ENCODE peak calls at places on chromosomes 3 and 15, in seven cellular contexts. B, G, S, E, V, N and K are unnamed samples.

GRCh38 chr3:64166584-64167155 is 58.6 kb downstream of the PRICKLE2 start:
- DNase-seq in E (no peak), B (no peak), G (peak; percentile 21), N (peak; percentile 54), S (peak; percentile 10), V (no peak), K (no peak)

GRCh38 chr3:14424711-14425573 is 22.5 kb downstream of the SLC6A6 start:
- DNase-seq in G (no peak), V (peak; percentile 73), N (no peak), B (no peak), E (no peak), S (no peak), K (no peak)

GRCh38 chr3:156024904-156025303 is 95.5 kb upstream of the KCNAB1 start:
- DNase-seq in E (no peak), G (no peak), N (peak; percentile 9), B (no peak), V (peak; percentile 8), S (no peak), K (no peak)

GRCh38 chr15:39404767-39405173 is 176.1 kb upstream of the THBS1 start:
- DNase-seq in B (no peak), G (no peak), V (peak; percentile 95), N (peak; percentile 65), E (no peak), S (no peak), K (no peak)

GRCh38 chr3:2097641-2098191 is 950 bp upstream of the CNTN4 start:
- DNase-seq in E (no peak), N (no peak), V (no peak), S (no peak), B (no peak), G (no peak), K (no peak)

GRCh38 chr3:129277829-129278271 is 820 bp upstream of the HMCES start:
- DNase-seq in S (no peak), V (peak; percentile 19), E (no peak), B (no peak), N (peak; percentile 8), G (no peak), K (peak; percentile 36)

GRCh38 chr3:110521019-110521418 is 550.6 kb upstream of the NECTIN3 start:
- DNase-seq in N (peak; percentile 17), S (peak; percentile 41), B (no peak), E (no peak), G (no peak), V (peak; percentile 98), K (no peak)

GRCh38 chr3:59486468-59486964 is 436.7 kb upstream of the CFAP20DC start:
- DNase-seq in S (no peak), B (no peak), V (no peak), G (no peak), E (no peak), N (no peak), K (no peak)

GRCh38 chr3:35664460-35664919 is 25.2 kb downstream of the ARPP21 start:
- DNase-seq in N (no peak), G (no peak), B (peak; percentile 72), E (no peak), S (no peak), V (peak; percentile 16), K (peak; percentile 14)

GRCh38 chr15:77577350-77577749 is 55.4 kb downstream of the LINGO1 start:
- DNase-seq in G (no peak), B (no peak), E (no peak), S (no peak), V (no peak), N (no peak), K (no peak)

GRCh38 chr3:46276497-46277099 is 34.3 kb downstream of the CCR3 start:
- DNase-seq in V (no peak), E (peak; percentile 19), N (peak; percentile 18), S (peak; percentile 39), G (peak; percentile 29), B (no peak), K (no peak)

GRCh38 chr15:98683821-98684220 is 35.5 kb downstream of the IGF1R start:
- DNase-seq in G (no peak), E (no peak), V (no peak), B (no peak), N (no peak), S (no peak), K (no peak)

GRCh38 chr15:67501177-67501835 is 19.6 kb upstream of the C15orf61 start:
- DNase-seq in N (peak; percentile 33), S (no peak), V (peak; percentile 54), B (no peak), E (no peak), G (no peak), K (no peak)

GRCh38 chr3:79369306-79369705 is 398.5 kb downstream of the ROBO1 start:
- DNase-seq in B (no peak), V (peak; percentile 43), G (no peak), S (no peak), N (no peak), E (no peak), K (no peak)

GRCh38 chr15:42121021-42121420 is 26.7 kb upstream of the PLA2G4D start:
- DNase-seq in E (no peak), S (no peak), V (no peak), B (no peak), N (no peak), G (no peak), K (no peak)

GRCh38 chr3:125591116-125591755 is 4.1 kb downstream of the OSBPL11 start:
- DNase-seq in S (no peak), G (no peak), N (no peak), E (no peak), B (no peak), V (peak; percentile 11), K (no peak)

GRCh38 chr15:25054943-25055342 is 100.2 kb downstream of the SNRPN start:
- DNase-seq in S (no peak), G (no peak), N (no peak), V (no peak), E (no peak), B (no peak), K (no peak)
- H3K9me3 ChIP-seq in S (no peaks in the 10 kb centered on the region), G (peaks cover 93% of the 10 kb centered on the region), N (peaks cover 68% of the 10 kb centered on the region), V (peaks cover 100% of the 10 kb centered on the region), E (no peaks in the 10 kb centered on the region), B (peaks cover 98% of the 10 kb centered on the region), K (peaks cover 100% of the 10 kb centered on the region)

DNA sequence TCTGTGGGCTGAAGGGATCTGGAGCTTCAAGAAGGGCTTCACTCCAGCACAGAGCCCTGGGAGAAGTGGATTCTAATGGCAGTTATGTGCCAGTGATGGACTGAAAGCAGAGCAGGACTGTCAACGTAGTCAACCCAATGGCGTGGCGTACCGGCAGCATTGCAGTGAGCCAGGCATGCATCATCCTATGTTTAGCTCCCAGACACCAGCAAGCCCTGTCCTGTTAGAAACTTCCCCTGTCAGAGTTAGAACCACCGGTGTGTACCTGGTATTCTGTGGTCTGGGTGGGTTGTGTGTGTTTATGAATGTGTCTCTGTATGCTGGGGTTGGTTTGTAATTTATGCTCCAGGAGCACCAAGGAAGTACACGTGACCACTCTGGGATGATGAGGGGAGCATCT is 86.3 kb downstream of the CLSTN2 start:
- DNase-seq in N (no peak), S (no peak), G (no peak), B (no peak), V (no peak), E (no peak), K (no peak)
- TF ChIP-seq POLR2A in N (no peak), S (no peak), G (no peak), B (no peak), V (no peak), E (no peak), K (no peak)

DNA sequence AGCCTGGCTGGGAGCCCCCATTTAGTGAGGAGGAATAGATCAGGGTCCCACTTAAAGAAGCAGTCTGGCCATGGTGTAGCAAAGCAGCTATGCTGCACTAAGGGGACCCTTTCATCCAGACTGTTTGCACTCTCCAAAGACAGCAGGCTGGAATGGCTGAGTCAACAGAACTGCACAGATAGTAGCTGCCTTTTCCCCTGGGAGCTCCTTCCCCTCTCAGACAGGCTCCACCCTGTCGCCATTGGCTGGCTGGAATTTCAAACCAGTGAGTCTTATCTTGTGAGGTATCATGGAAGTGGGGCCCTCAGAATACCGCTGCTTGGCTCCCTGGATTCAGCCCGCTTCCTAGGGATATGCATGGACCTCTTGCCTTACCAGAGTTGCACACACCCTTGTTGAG is 117.1 kb downstream of the EPHA6 start:
- DNase-seq in V (no peak), B (no peak), E (no peak), S (no peak), N (no peak), G (no peak), K (no peak)
- H3K9me3 ChIP-seq in V (peaks cover 22% of the 10 kb centered on the region), B (peaks cover 12% of the 10 kb centered on the region), E (no peaks in the 10 kb centered on the region), S (peaks cover 15% of the 10 kb centered on the region), N (peaks cover 7% of the 10 kb centered on the region), G (peaks cover 10% of the 10 kb centered on the region), K (no peaks in the 10 kb centered on the region)

GRCh38 chr3:149356044-149356592 is 21.3 kb downstream of the TM4SF1 start:
- DNase-seq in V (no peak), S (no peak), B (no peak), E (no peak), N (no peak), G (no peak), K (no peak)
- TF ChIP-seq POLR2A in V (no peak), S (no peak), B (no peak), E (no peak), N (no peak), G (no peak), K (no peak)

DNA sequence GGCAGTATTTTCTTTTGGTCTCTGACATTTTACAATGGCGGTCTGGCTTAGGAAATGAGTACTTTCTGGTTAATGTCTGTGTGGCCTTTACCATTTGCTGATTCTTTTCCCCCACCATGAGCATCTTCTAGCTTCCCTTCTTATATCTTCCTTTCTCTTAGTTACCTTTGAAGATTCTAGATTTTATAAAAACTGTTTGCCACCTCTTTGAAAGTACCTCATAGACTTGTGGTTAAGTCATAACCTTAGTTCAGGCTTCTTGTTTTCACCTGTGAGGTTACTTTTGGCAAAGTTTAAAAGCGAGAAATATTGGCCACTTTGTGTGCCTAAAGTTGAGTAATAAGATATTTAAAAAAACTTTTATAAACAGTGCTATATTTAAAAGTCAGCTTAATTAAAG is 147.4 kb downstream of the FMN1 start:
- DNase-seq in G (no peak), N (no peak), E (no peak), V (no peak), S (no peak), B (no peak), K (no peak)
- H3K9me3 ChIP-seq in G (peaks cover 37% of the 10 kb centered on the region), N (peaks cover 30% of the 10 kb centered on the region), E (no peaks in the 10 kb centered on the region), V (peaks cover 6% of the 10 kb centered on the region), S (peaks cover 6% of the 10 kb centered on the region), B (no peaks in the 10 kb centered on the region), K (no peaks in the 10 kb centered on the region)